ENCODE peak calls at places on chromosome 2, in nine cellular contexts. D, R, U, O, V, J, T, L and M are unnamed samples.

GRCh38 chr2:234694244-234695013 is 197.5 kb upstream of the ARL4C start:
- DNase-seq in D (peak; percentile 84), R (no peak), U (no peak), O (no peak), V (no peak), J (peak; percentile 99), T (no peak), L (peak; percentile 87), M (no peak)

GRCh38 chr2:218334531-218334930 is 22.1 kb upstream of the CATIP start:
- DNase-seq in D (no peak), R (no peak), U (no peak), O (no peak), V (no peak), J (no peak), T (no peak), L (no peak), M (no peak)

GRCh38 chr2:127631997-127632581 is 13.9 kb upstream of the GPR17 start:
- DNase-seq in D (no peak), R (no peak), U (no peak), O (peak; percentile 54), V (no peak), J (no peak), T (no peak), L (no peak), M (no peak)

GRCh38 chr2:151367571-151367970 is 10.2 kb downstream of the TNFAIP6 start:
- DNase-seq in D (peak; percentile 52), R (no peak), U (no peak), O (no peak), V (no peak), J (no peak), T (no peak), L (peak; percentile 87), M (no peak)

GRCh38 chr2:135043345-135043744 is 3.9 kb downstream of the MAP3K19 start:
- DNase-seq in D (no peak), R (no peak), U (no peak), O (no peak), V (no peak), J (no peak), T (no peak), L (no peak), M (no peak)

GRCh38 chr2:17164550-17164949 is 353.7 kb downstream of the RAD51AP2 start:
- DNase-seq in D (no peak), R (no peak), U (no peak), O (no peak), V (no peak), J (no peak), T (no peak), L (peak; percentile 58), M (no peak)

GRCh38 chr2:9423922-9424272 is 443 bp downstream of the CPSF3 start:
- DNase-seq in D (peak; percentile 20), R (no peak), U (no peak), O (no peak), V (no peak), J (no peak), T (no peak), L (peak; percentile 38), M (peak; percentile 4)

GRCh38 chr2:65901809-65902208 is 469.4 kb upstream of the SPRED2 start:
- DNase-seq in D (no peak), R (no peak), U (no peak), O (no peak), V (no peak), J (no peak), T (no peak), L (no peak), M (no peak)

GRCh38 chr2:240567137-240567871 is 980 bp upstream of the RNPEPL1 start:
- DNase-seq in D (peak; percentile 20), R (peak; percentile 64), U (no peak), O (peak; percentile 53), V (no peak), J (no peak), T (no peak), L (no peak), M (no peak)

GRCh38 chr2:238169021-238169707 is 10.4 kb downstream of the ERFE start:
- DNase-seq in D (peak; percentile 92), R (no peak), U (peak; percentile 73), O (peak; percentile 60), V (no peak), J (peak; percentile 57), T (no peak), L (peak; percentile 93), M (no peak)

GRCh38 chr2:163692081-163692480 is 43.7 kb downstream of the FIGN start:
- DNase-seq in D (no peak), R (no peak), U (no peak), O (no peak), V (no peak), J (no peak), T (no peak), L (peak; percentile 17), M (no peak)

GRCh38 chr2:73868204-73868978 is 24.4 kb upstream of the ACTG2 start:
- DNase-seq in D (no peak), R (no peak), U (no peak), O (no peak), V (peak; percentile 38), J (peak; percentile 68), T (no peak), L (no peak), M (no peak)

GRCh38 chr2:231905026-231905425 is 21.2 kb downstream of the NPPC start:
- DNase-seq in D (no peak), R (no peak), U (no peak), O (peak; percentile 22), V (no peak), J (no peak), T (no peak), L (no peak), M (no peak)